ENCODE peak calls at places on chromosomes 13 and 19, in four cellular contexts. One of them, this sample, is unnamed.
A peak's percentile ranks its signal among the peaks of the same experiment; 100 is the strongest.

GRCh38 chr13:20337894-20338551 is 105.9 kb upstream of the GJB6 start:
- DNase-seq in breast epithelium: no peak
- DNase-seq in adrenal gland: no peak
- DNase-seq in CD4-positive, alpha-beta T cell: no peak
- DNase-seq in this sample: no peak

GRCh38 chr13:48278806-48279205 is 24.7 kb upstream of the RB1 start:
- DNase-seq in breast epithelium: no peak
- DNase-seq in adrenal gland: no peak
- DNase-seq in CD4-positive, alpha-beta T cell: no peak
- DNase-seq in this sample: no peak

GRCh38 chr19:18496167-18496979 is 25.5 kb downstream of the ELL start:
- DNase-seq in breast epithelium: no peak
- DNase-seq in adrenal gland: no peak
- DNase-seq in CD4-positive, alpha-beta T cell: peak; percentile 44
- DNase-seq in this sample: no peak

GRCh38 chr13:100875392-100876043 is 200.9 kb upstream of the TMTC4 start:
- DNase-seq in breast epithelium: no peak
- DNase-seq in adrenal gland: no peak
- DNase-seq in CD4-positive, alpha-beta T cell: no peak
- DNase-seq in this sample: no peak

GRCh38 chr13:46339035-46339666 is 47.9 kb downstream of the RUBCNL start:
- DNase-seq in breast epithelium: no peak
- DNase-seq in adrenal gland: peak; percentile 67
- DNase-seq in CD4-positive, alpha-beta T cell: no peak
- DNase-seq in this sample: no peak

GRCh38 chr13:47455581-47455980 is 545.5 kb downstream of the SUCLA2 start:
- DNase-seq in breast epithelium: no peak
- DNase-seq in adrenal gland: no peak
- DNase-seq in CD4-positive, alpha-beta T cell: no peak
- DNase-seq in this sample: no peak

GRCh38 chr13:112875627-112876026 is 93.4 kb upstream of the MCF2L start:
- DNase-seq in breast epithelium: no peak
- DNase-seq in adrenal gland: no peak
- DNase-seq in CD4-positive, alpha-beta T cell: no peak
- DNase-seq in this sample: no peak

GRCh38 chr13:67977081-67977480 is 746.9 kb upstream of the PCDH9 start:
- DNase-seq in breast epithelium: no peak
- DNase-seq in adrenal gland: no peak
- DNase-seq in CD4-positive, alpha-beta T cell: no peak
- DNase-seq in this sample: no peak

GRCh38 chr19:52277471-52277870 is 8.1 kb downstream of the ZNF766 start:
- DNase-seq in breast epithelium: no peak
- DNase-seq in adrenal gland: no peak
- DNase-seq in CD4-positive, alpha-beta T cell: no peak
- DNase-seq in this sample: no peak

GRCh38 chr19:46963093-46963734 is 56.4 kb upstream of the NPAS1 start:
- DNase-seq in breast epithelium: no peak
- DNase-seq in adrenal gland: no peak
- DNase-seq in CD4-positive, alpha-beta T cell: no peak
- DNase-seq in this sample: no peak

GRCh38 chr19:15048885-15049541 is at the start of gene CASP14:
- DNase-seq in breast epithelium: no peak
- DNase-seq in adrenal gland: no peak
- DNase-seq in CD4-positive, alpha-beta T cell: no peak
- DNase-seq in this sample: no peak

GRCh38 chr19:12580180-12580694 is 29.0 kb upstream of the ZNF564 start:
- DNase-seq in breast epithelium: no peak
- DNase-seq in adrenal gland: no peak
- DNase-seq in CD4-positive, alpha-beta T cell: no peak
- DNase-seq in this sample: no peak

GRCh38 chr19:7931221-7932061 is 5.5 kb upstream of the CTXN1 start:
- DNase-seq in breast epithelium: no peak
- DNase-seq in adrenal gland: peak; percentile 34
- DNase-seq in CD4-positive, alpha-beta T cell: no peak
- DNase-seq in this sample: no peak

GRCh38 chr19:45643024-45643926 is 4.1 kb upstream of the EML2 start:
- DNase-seq in breast epithelium: peak; percentile 75
- DNase-seq in adrenal gland: peak; percentile 89
- DNase-seq in CD4-positive, alpha-beta T cell: peak; percentile 88
- DNase-seq in this sample: peak; percentile 95

GRCh38 chr13:90700340-90700739 is 647.1 kb upstream of the MIR17HG start:
- DNase-seq in breast epithelium: no peak
- DNase-seq in adrenal gland: no peak
- DNase-seq in CD4-positive, alpha-beta T cell: no peak
- DNase-seq in this sample: no peak

DNA sequence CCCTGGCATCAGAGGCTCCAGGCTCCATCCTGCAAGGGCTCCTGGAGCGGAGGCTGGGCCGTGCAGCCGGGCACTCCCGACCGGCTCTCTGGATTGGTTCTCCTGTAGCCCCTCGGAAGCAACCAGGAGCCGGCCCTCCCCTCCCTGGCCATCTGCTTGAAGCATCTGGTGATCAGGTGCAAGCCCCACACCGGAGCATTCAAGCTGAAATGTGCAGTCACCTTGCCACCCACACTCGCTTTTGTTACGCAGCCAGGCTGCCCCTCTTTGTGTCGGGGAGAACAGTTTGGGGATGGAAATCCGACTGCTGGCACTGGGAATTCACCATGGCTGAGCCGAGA is 258.8 kb downstream of the ZNF536 start:
- DNase-seq in breast epithelium: no peak
- DNase-seq in adrenal gland: no peak
- DNase-seq in CD4-positive, alpha-beta T cell: no peak
- DNase-seq in this sample: no peak
- H3K27ac ChIP-seq in breast epithelium: no peak overlapping the region
- H3K27ac ChIP-seq in adrenal gland: no peak overlapping the region
- H3K27ac ChIP-seq in CD4-positive, alpha-beta T cell: no peak overlapping the region
- H3K27ac ChIP-seq in this sample: no peak overlapping the region

DNA sequence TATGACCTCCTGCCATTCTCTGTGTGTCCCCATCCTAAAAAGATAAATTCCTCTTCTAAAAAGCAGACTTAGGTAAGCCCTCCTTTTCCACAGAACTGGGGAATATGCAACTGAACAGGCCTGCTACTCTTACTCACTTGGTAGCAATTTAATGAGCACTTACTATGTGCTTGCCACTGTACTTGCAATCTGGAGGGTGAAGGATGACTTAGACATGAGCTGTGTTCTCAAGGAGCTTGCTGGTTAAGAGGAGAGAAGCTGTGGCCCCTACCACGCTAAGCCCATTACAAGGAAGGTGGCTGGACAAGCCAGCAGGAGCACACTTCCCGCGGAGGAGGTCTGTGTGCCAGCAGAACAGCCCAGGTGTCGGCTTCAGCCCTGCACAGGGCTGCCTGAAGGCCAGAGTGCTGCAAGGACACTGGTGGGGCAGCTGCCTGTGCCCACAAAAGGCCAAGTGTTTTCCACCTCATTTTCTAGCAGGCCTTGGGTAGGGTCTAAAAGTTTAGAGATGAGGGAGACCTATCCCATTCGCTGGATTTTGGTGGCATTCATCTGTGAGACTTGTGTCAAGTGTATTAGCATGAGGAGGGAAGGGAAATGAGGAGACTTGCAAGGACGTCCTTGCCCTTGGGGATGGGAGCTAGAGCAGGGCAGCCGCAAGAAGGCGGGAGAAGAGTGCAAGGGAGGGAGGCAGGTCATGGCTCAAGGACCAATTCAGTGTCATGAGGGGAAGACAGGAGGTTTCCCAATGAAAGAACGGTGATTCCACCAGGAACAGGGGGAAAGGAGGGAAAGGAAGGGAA is 52.0 kb downstream of the COL4A1 start:
- DNase-seq in breast epithelium: no peak
- DNase-seq in adrenal gland: no peak
- DNase-seq in CD4-positive, alpha-beta T cell: no peak
- DNase-seq in this sample: no peak
- H3K27ac ChIP-seq in breast epithelium: peak overlapping the region; percentile 44
- H3K27ac ChIP-seq in adrenal gland: peak overlapping the region; percentile 29
- H3K27ac ChIP-seq in CD4-positive, alpha-beta T cell: no peak overlapping the region
- H3K27ac ChIP-seq in this sample: no peak overlapping the region

GRCh38 chr13:25882732-25883357 is 169.0 kb downstream of the SHISA2 start:
- DNase-seq in breast epithelium: no peak
- DNase-seq in adrenal gland: no peak
- DNase-seq in CD4-positive, alpha-beta T cell: no peak
- DNase-seq in this sample: no peak
- H3K27ac ChIP-seq in breast epithelium: no peak overlapping the region
- H3K27ac ChIP-seq in adrenal gland: no peak overlapping the region
- H3K27ac ChIP-seq in CD4-positive, alpha-beta T cell: no peak overlapping the region
- H3K27ac ChIP-seq in this sample: no peak overlapping the region

DNA sequence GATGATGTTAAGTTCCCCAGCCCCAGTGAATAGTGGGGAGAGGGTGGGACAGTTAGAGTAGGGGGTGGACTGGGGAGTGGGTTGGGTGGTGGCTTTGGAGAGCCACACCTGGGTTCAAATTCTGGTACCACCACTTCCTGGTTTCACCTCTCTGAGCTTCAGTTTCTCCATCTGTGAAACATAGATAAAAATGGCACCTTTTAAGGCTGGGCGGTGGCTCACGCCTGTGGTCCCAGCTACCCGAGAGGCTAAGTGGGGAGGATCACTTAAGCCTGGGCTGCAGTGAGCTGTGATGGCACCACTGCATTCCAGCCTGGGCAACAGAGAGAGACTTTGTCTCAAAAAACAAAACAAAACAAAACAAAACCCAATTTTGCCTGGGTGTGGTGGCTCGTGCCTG is 5.9 kb downstream of the VAV1 start:
- DNase-seq in breast epithelium: no peak
- DNase-seq in adrenal gland: no peak
- DNase-seq in CD4-positive, alpha-beta T cell: no peak
- DNase-seq in this sample: no peak
- H3K27ac ChIP-seq in breast epithelium: no peak overlapping the region
- H3K27ac ChIP-seq in adrenal gland: no peak overlapping the region
- H3K27ac ChIP-seq in CD4-positive, alpha-beta T cell: no peak overlapping the region
- H3K27ac ChIP-seq in this sample: no peak overlapping the region

GRCh38 chr13:78286748-78287147 is 316.6 kb downstream of the POU4F1 start:
- DNase-seq in breast epithelium: no peak
- DNase-seq in adrenal gland: no peak
- DNase-seq in CD4-positive, alpha-beta T cell: no peak
- DNase-seq in this sample: no peak
- H3K27ac ChIP-seq in breast epithelium: no peak overlapping the region
- H3K27ac ChIP-seq in adrenal gland: no peak overlapping the region
- H3K27ac ChIP-seq in CD4-positive, alpha-beta T cell: no peak overlapping the region
- H3K27ac ChIP-seq in this sample: no peak overlapping the region

DNA sequence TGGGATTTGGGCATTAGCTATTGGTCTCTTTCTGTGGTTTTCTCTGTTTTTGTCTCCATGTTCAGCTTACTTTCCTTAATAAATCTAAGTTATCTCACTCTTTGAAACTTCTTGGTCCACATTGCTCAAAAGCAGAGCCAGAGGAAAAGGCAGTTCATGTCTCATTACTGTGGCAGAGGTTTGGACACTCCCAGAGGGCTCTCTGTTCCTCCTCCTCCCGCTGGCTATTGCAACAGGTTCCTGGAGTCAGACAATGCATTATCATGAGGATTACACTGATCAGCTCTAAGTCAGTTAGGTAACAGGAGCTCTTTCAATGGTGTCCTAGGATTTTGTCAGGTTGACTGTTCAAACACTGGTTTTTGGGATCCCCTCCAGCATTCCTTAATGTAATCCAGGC is 298.8 kb downstream of the NDFIP2 start:
- DNase-seq in breast epithelium: peak; percentile 40
- DNase-seq in adrenal gland: peak; percentile 27
- DNase-seq in CD4-positive, alpha-beta T cell: no peak
- DNase-seq in this sample: no peak
- H3K27ac ChIP-seq in breast epithelium: peak overlapping the region; percentile 20
- H3K27ac ChIP-seq in adrenal gland: no peak overlapping the region
- H3K27ac ChIP-seq in CD4-positive, alpha-beta T cell: no peak overlapping the region
- H3K27ac ChIP-seq in this sample: no peak overlapping the region

GRCh38 chr13:99545979-99546378 is 44.7 kb downstream of the TM9SF2 start:
- DNase-seq in breast epithelium: no peak
- DNase-seq in adrenal gland: no peak
- DNase-seq in CD4-positive, alpha-beta T cell: no peak
- DNase-seq in this sample: no peak

GRCh38 chr13:99542788-99543406 is 41.6 kb downstream of the TM9SF2 start:
- DNase-seq in breast epithelium: no peak
- DNase-seq in adrenal gland: no peak
- DNase-seq in CD4-positive, alpha-beta T cell: peak; percentile 24
- DNase-seq in this sample: no peak

GRCh38 chr13:99536023-99536422 is 34.8 kb downstream of the TM9SF2 start:
- DNase-seq in breast epithelium: no peak
- DNase-seq in adrenal gland: no peak
- DNase-seq in CD4-positive, alpha-beta T cell: no peak
- DNase-seq in this sample: no peak

DNA sequence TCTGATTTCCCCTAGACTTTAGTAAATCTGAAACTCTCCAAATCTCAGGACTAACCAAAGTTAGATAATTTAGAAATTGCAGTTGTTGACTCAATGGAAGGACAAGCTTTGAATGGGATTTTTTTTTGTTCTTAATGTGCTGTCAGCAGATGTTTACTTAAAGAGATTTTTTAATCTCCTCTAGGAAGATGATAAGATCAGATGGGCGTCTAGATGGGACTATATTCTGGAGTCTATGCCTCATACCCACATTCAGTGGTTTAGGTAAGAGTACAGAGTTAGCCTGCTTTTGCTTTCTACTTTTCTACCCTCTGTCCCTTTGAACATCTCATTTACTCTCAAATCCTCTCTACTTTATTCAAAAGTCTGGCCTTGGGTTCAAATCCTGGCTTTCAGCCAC is 39.3 kb downstream of the TM9SF2 start:
- DNase-seq in breast epithelium: no peak
- DNase-seq in adrenal gland: no peak
- DNase-seq in CD4-positive, alpha-beta T cell: no peak
- DNase-seq in this sample: no peak
- H3K27ac ChIP-seq in breast epithelium: no peak overlapping the region
- H3K27ac ChIP-seq in adrenal gland: no peak overlapping the region
- H3K27ac ChIP-seq in CD4-positive, alpha-beta T cell: no peak overlapping the region
- H3K27ac ChIP-seq in this sample: no peak overlapping the region